ENCODE peak calls at places on chromosome 3, in four cellular contexts. U, S, G and M are unnamed samples.

GRCh38 chr3:15198686-15199085 is 7.4 kb upstream of the CAPN7 start:
- DNase-seq in G (no peak), U (no peak), S (peak), M (no peak)

GRCh38 chr3:32456429-32457130 is 46.1 kb downstream of the CMTM6 start:
- DNase-seq in S (no peak), G (no peak), U (no peak), M (no peak)

GRCh38 chr3:197216169-197216860 is 82.1 kb downstream of the DLG1 start:
- DNase-seq in G (peak), U (peak), S (no peak), M (peak)

GRCh38 chr3:61561374-61562041 is at the start of gene PTPRG:
- DNase-seq in S (peak), U (peak), G (peak), M (peak)

GRCh38 chr3:53776494-53777101 is 69.6 kb downstream of the CHDH start:
- DNase-seq in U (no peak), S (no peak), G (peak), M (no peak)

GRCh38 chr3:10941972-10942371 is 50.6 kb upstream of the SLC6A1 start:
- DNase-seq in G (peak), U (no peak), S (peak), M (no peak)

GRCh38 chr3:72437666-72438065 is 410.6 kb downstream of the SHQ1 start:
- DNase-seq in S (no peak), G (no peak), U (no peak), M (no peak)

GRCh38 chr3:9715764-9716437 is 12.3 kb downstream of the CPNE9 start:
- DNase-seq in G (peak), U (peak), S (peak), M (peak)

GRCh38 chr3:147318900-147319299 is 87.4 kb downstream of the ZIC4 start:
- DNase-seq in S (no peak), U (no peak), G (no peak), M (no peak)

GRCh38 chr3:158140396-158140795 is 30.5 kb downstream of the RSRC1 start:
- DNase-seq in U (no peak), S (no peak), G (no peak), M (peak)

GRCh38 chr3:175356899-175357324 is 497.8 kb downstream of the NAALADL2 start:
- DNase-seq in G (peak), U (no peak), S (no peak), M (peak)

GRCh38 chr3:66153471-66153870 is 67.3 kb upstream of the SLC25A26 start:
- DNase-seq in G (no peak), U (no peak), S (no peak), M (no peak)

GRCh38 chr3:26704736-26705135 is 82.2 kb downstream of the LRRC3B start:
- DNase-seq in U (no peak), G (no peak), S (no peak), M (no peak)

GRCh38 chr3:55607844-55608243 is 120.7 kb upstream of the WNT5A start:
- DNase-seq in U (no peak), G (no peak), S (peak), M (no peak)

GRCh38 chr3:167861649-167862048 is 126.1 kb downstream of the SERPINI1 start:
- DNase-seq in S (no peak), U (peak), G (no peak), M (peak)

GRCh38 chr3:195069501-195070251 is 201.3 kb downstream of the XXYLT1 start:
- DNase-seq in G (no peak), S (no peak), U (no peak), M (no peak)

GRCh38 chr3:185831990-185832389 is 7.1 kb upstream of the IGF2BP2 start:
- DNase-seq in S (no peak), U (no peak), G (no peak), M (no peak)

GRCh38 chr3:138369151-138369900 is 20.9 kb downstream of the MRAS start:
- DNase-seq in S (peak), G (no peak), U (no peak), M (no peak)

GRCh38 chr3:45635475-45636256 is 41.1 kb downstream of the LIMD1 start:
- DNase-seq in S (no peak), U (peak), G (peak), M (peak)

GRCh38 chr3:13022348-13023250 is 50.6 kb downstream of the IQSEC1 start:
- DNase-seq in U (peak), G (peak), S (no peak), M (peak)

DNA sequence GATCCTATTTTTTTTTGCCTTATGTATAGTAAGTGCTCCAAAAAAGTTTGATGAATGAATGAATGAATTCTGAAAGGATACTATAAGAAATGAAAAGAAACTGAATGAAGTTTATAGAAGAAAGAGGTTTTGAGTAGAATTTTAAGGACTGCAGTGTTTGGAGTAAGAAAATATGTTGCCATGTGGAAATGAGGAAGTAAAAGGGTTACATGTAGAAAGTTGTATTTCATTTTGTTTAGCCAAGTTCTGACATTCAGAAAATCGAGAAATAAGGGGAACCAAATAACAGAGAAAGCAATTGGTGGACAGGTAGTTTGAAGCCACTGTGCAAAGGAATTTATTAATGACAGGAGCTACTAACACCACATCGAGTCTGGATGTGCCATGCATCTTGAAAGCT is 200.7 kb downstream of the SATB1 start:
- DNase-seq in S (no peak), G (no peak), U (no peak), M (no peak)
- TF ChIP-seq CTCF in S (no peak), G (no peak), U (no peak), M (no peak)

DNA sequence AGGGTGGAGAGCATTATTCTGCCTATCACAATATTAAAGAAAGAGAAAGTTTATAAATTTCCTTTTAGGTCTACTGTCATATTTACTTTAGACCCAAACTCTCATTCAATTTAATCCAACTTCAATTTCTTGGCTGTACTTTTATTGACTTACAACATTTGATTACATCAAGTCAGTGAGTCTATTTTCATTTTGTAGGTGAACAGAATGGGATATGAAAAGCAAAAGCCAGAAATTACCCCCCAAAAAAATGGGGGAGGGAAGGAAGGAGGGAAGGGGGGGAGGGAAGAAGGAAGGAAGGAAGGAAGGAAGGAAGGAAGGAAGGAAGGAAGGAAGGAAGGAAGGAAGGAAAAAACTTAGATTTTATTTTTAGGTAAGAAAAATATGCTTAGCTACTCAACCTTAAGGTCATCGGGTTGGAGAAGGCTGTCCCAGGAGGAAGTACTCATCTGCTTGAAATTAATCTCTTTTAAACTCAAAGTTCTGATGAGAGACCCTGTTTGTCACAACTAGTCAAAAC is 320.1 kb upstream of the ATP11B start:
- DNase-seq in U (no peak), S (no peak), G (no peak), M (no peak)
- TF ChIP-seq CTCF in U (no peak), S (no peak), G (no peak), M (no peak)

GRCh38 chr3:4570840-4571621 is 77.9 kb downstream of the ITPR1 start:
- DNase-seq in U (no peak), S (peak), G (no peak), M (no peak)

GRCh38 chr3:4573153-4573552 is 80.0 kb downstream of the ITPR1 start:
- DNase-seq in G (no peak), S (no peak), U (no peak), M (no peak)

GRCh38 chr3:4568831-4569230 is 75.7 kb downstream of the ITPR1 start:
- DNase-seq in U (no peak), S (no peak), G (no peak), M (no peak)

GRCh38 chr3:4574426-4574965 is 81.3 kb downstream of the ITPR1 start:
- DNase-seq in G (no peak), S (no peak), U (no peak), M (no peak)

DNA sequence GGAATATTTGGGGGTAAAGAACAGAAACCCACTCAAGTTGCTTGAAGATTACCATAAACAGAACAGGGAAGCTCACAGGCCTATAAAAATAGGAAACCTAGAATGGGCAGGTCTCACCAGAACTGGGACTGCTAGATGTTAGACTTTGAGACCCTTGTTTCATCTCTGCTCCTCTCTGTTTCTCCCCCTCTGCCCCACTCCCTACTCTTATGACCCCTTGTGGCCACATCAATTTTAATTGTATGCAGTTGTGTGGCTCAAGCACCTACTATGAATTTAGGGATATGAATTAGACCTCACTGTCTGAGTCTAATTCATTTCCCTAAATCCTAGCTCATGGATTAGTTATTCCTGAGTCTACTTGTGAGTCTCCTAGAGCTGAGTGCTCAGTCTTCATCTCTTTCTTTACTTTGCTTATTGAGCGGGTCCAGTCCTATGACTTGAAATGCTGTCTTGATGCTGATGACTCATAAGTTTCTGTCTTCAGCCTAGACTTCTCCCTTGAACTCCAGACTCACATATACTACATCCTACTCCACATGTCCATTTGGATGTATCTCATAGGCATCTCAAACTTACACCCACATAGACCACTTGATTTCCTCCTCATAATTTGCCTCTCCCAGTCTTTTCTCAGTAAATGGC is 78.7 kb downstream of the ITPR1 start:
- DNase-seq in G (no peak), U (peak), S (no peak), M (no peak)
- TF ChIP-seq CTCF in G (peak), U (no peak), S (no peak), M (no peak)

GRCh38 chr3:123464211-123464610 is 15.3 kb upstream of the ADCY5 start:
- DNase-seq in G (no peak), U (no peak), S (no peak), M (no peak)

GRCh38 chr3:123471106-123471505 is 22.2 kb upstream of the ADCY5 start:
- DNase-seq in G (no peak), U (no peak), S (no peak), M (no peak)

GRCh38 chr3:123467051-123467450 is 18.2 kb upstream of the ADCY5 start:
- DNase-seq in U (no peak), S (no peak), G (no peak), M (no peak)

DNA sequence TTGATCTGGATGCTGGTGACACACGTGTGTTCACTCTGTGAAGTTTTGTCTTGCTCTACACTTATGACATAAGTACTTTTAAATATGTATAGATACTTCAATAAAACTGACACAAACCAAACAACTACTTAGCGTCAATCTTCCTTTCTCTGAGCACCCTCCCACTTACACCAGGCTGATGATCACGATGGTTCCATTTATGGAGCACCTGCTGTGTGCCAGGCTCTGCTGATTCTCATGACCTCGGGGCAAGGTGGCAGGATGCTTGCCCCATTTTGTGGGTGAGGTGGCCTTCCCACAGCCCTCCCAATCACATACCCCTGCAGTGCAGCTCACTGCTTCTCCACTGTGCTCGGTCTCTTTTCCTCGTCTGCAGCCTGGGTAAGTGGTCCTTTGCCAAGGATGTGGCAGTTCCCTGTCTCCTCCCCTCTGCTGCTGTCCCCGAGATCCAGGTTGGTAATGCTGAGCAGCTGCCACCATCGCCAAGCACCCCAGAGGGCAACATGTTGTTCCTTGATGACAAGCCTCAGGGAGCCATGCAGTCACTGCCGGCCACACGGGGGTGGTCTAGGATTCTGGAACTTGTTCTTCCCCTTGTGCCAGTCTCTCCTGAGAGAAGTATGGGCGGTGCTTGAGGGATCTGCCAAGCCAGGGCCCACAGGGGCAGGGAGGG is 20.6 kb upstream of the ADCY5 start:
- DNase-seq in U (no peak), G (no peak), S (no peak), M (no peak)
- TF ChIP-seq CTCF in U (no peak), G (no peak), S (no peak), M (no peak)